ENCODE peak calls at places on chromosome 21, in four cellular contexts. M is IMR-90, O is H7, Z is HAP-1. D is an unnamed sample.

GRCh38 chr21:45296638-45297037 is 8.9 kb upstream of the POFUT2 start:
- DNase-seq in O (no peak), M (no peak), Z (no peak), D (no peak)

GRCh38 chr21:46063734-46064680 is 33.9 kb upstream of the COL6A2 start:
- DNase-seq in O (peak; percentile 34), M (no peak), Z (no peak), D (no peak)

GRCh38 chr21:29465528-29465927 is 166.8 kb downstream of the BACH1 start:
- DNase-seq in O (no peak), Z (no peak), M (peak; percentile 46), D (no peak)

GRCh38 chr21:14949603-14950002 is 115.2 kb downstream of the NRIP1 start:
- DNase-seq in O (no peak), M (no peak), Z (no peak), D (no peak)

GRCh38 chr21:36624105-36624504 is 74.8 kb upstream of the SIM2 start:
- DNase-seq in Z (no peak), M (no peak), O (no peak), D (no peak)

GRCh38 chr21:15841856-15842564 is 112.2 kb downstream of the USP25 start:
- DNase-seq in Z (no peak), M (peak; percentile 75), O (no peak), D (no peak)

GRCh38 chr21:36747815-36748381 is 49.0 kb downstream of the SIM2 start:
- DNase-seq in O (peak; percentile 97), M (peak; percentile 34), Z (peak; percentile 56), D (peak; percentile 63)

GRCh38 chr21:45767071-45768006 is 123.8 kb downstream of the PCBP3 start:
- DNase-seq in Z (no peak), O (peak; percentile 49), M (peak; percentile 51), D (no peak)

GRCh38 chr21:14072761-14073535 is 137.8 kb downstream of the LIPI start:
- DNase-seq in M (no peak), O (no peak), Z (no peak), D (no peak)

GRCh38 chr21:36949171-36950141 is 17.0 kb downstream of the HLCS start:
- DNase-seq in O (no peak), M (no peak), Z (no peak), D (no peak)

DNA sequence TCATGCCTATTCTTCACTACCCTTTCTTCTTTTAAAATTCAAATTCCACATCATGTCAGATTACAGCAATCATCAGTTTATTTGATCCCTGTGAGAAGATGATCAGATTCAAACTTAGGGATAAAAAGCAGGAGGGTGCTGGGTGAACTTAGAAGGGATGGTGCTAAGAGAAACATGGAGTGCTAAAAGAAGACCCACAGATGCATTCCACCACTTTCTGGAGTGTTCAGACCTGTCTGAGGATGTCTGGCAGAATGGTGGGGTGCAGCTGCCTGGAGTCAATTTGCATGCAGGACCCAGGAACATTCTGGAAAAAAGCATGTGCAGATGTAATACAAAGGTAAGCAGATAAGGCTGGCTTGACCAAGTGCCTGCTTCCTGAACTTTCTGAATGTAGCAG is 372.9 kb upstream of the RUNX1 start:
- DNase-seq in M (no peak), O (no peak), Z (no peak), D (no peak)
- H3K27me3 ChIP-seq in M (no peaks in the 10 kb centered on the region), O (no peaks in the 10 kb centered on the region), Z (no peaks in the 10 kb centered on the region), D (no peaks in the 10 kb centered on the region)

GRCh38 chr21:38386967-38387366 is 111.3 kb downstream of the ERG start:
- DNase-seq in M (no peak), O (no peak), Z (no peak), D (no peak)
- H3K27me3 ChIP-seq in M (peaks cover 25% of the 10 kb centered on the region), O (no peaks in the 10 kb centered on the region), Z (no peaks in the 10 kb centered on the region), D (no peaks in the 10 kb centered on the region)

GRCh38 chr21:32955307-32955937 is 70.3 kb upstream of the OLIG2 start:
- DNase-seq in Z (no peak), M (no peak), O (no peak), D (no peak)

GRCh38 chr21:32958288-32958992 is 67.3 kb upstream of the OLIG2 start:
- DNase-seq in Z (peak; percentile 55), M (no peak), O (peak; percentile 43), D (no peak)

GRCh38 chr21:32954353-32954752 is 71.4 kb upstream of the OLIG2 start:
- DNase-seq in O (no peak), Z (peak; percentile 60), M (no peak), D (no peak)

GRCh38 chr21:32951041-32951440 is 74.7 kb upstream of the OLIG2 start:
- DNase-seq in Z (no peak), O (peak; percentile 43), M (no peak), D (no peak)

GRCh38 chr21:32956257-32956656 is 69.5 kb upstream of the OLIG2 start:
- DNase-seq in Z (no peak), M (no peak), O (no peak), D (no peak)
- H3K27me3 ChIP-seq in Z (no peaks in the 10 kb centered on the region), M (peaks cover 41% of the 10 kb centered on the region), O (no peaks in the 10 kb centered on the region), D (no peaks in the 10 kb centered on the region)

DNA sequence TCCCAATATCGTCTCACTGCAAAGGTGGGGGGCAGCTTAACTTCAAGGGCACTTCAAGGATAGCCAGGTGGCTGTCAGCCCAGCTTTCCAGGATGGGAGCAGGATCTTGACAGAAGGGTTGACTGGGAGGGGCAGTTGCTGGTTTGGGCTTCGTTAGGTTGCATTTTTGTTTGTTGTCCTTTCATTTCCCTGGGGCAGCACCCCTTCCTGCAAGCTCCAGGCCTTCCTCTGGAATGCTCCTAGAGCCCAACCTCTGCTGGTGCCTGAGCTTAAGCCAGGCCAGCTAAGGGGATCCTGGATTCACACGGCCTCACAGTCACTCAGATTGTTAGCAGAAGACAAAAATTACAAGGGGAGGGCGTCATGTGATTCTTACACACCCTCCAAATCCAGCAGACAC is 4.1 kb upstream of the OLIG2 start:
- DNase-seq in Z (no peak), O (peak; percentile 52), M (no peak), D (no peak)
- H3K27me3 ChIP-seq in Z (no peaks in the 10 kb centered on the region), O (peaks cover 96% of the 10 kb centered on the region), M (peaks cover 92% of the 10 kb centered on the region), D (peaks cover 51% of the 10 kb centered on the region)

GRCh38 chr21:42658320-42659105 is 5.1 kb downstream of the PDE9A start:
- DNase-seq in M (no peak), O (no peak), Z (no peak), D (no peak)
- H3K27me3 ChIP-seq in M (peaks cover 23% of the 10 kb centered on the region), O (no peaks in the 10 kb centered on the region), Z (no peaks in the 10 kb centered on the region), D (no peaks in the 10 kb centered on the region)

D was measured in right lobe of liver.